ENCODE peak calls at places on chromosomes 13 and 19, in nine cellular contexts. O is colonic mucosa; V is astrocyte; R is cardiac fibroblast; G is Peyer's patch; T is fibroblast of lung; D is A673; H is CD8-positive, alpha-beta memory T cell; A is NT2/D1. X is an unnamed sample.

GRCh38 chr13:37163626-37164365 is 58.3 kb upstream of the CSNK1A1L start:
- DNase-seq in O (no peak), V (no peak), R (no peak), G (no peak), T (peak), D (no peak), H (no peak), A (no peak), X (no peak)

GRCh38 chr13:33323766-33324525 is 38.4 kb upstream of the STARD13 start:
- DNase-seq in O (no peak), V (peak), R (peak), G (no peak), T (peak), D (no peak), H (no peak), A (no peak), X (no peak)

GRCh38 chr13:89066868-89067466 is 1395.8 kb downstream of the SLITRK5 start:
- DNase-seq in O (peak), V (peak), R (peak), G (no peak), T (peak), D (peak), H (peak), A (peak), X (peak)

GRCh38 chr19:11507370-11508078 is 1.9 kb upstream of the ZNF653 start:
- DNase-seq in O (no peak), V (no peak), R (no peak), G (no peak), T (no peak), D (no peak), H (no peak), A (no peak), X (no peak)

GRCh38 chr19:55460670-55461258 is 678 bp downstream of the ISOC2 start:
- DNase-seq in O (peak), V (peak), R (peak), G (peak), T (peak), D (peak), H (no peak), A (peak), X (no peak)

GRCh38 chr19:15443838-15444237 is 5.9 kb downstream of the WIZ start:
- DNase-seq in O (no peak), V (no peak), R (no peak), G (no peak), T (no peak), D (no peak), H (no peak), A (no peak), X (no peak)

GRCh38 chr19:33304760-33305647 is 2.7 kb upstream of the CEBPA start:
- DNase-seq in O (peak), V (no peak), R (no peak), G (no peak), T (no peak), D (no peak), H (no peak), A (no peak), X (no peak)

GRCh38 chr13:112133489-112134149 is 66.7 kb downstream of the SOX1 start:
- DNase-seq in O (no peak), V (no peak), R (no peak), G (no peak), T (no peak), D (no peak), H (no peak), A (no peak), X (no peak)

GRCh38 chr19:44869728-44870470 is 21.2 kb upstream of the TOMM40 start:
- DNase-seq in O (no peak), V (peak), R (peak), G (peak), T (peak), D (no peak), H (no peak), A (no peak), X (peak)

GRCh38 chr13:44283598-44283997 is 90.0 kb upstream of the SERP2 start:
- DNase-seq in O (no peak), V (no peak), R (no peak), G (no peak), T (no peak), D (no peak), H (no peak), A (peak), X (no peak)

DNA sequence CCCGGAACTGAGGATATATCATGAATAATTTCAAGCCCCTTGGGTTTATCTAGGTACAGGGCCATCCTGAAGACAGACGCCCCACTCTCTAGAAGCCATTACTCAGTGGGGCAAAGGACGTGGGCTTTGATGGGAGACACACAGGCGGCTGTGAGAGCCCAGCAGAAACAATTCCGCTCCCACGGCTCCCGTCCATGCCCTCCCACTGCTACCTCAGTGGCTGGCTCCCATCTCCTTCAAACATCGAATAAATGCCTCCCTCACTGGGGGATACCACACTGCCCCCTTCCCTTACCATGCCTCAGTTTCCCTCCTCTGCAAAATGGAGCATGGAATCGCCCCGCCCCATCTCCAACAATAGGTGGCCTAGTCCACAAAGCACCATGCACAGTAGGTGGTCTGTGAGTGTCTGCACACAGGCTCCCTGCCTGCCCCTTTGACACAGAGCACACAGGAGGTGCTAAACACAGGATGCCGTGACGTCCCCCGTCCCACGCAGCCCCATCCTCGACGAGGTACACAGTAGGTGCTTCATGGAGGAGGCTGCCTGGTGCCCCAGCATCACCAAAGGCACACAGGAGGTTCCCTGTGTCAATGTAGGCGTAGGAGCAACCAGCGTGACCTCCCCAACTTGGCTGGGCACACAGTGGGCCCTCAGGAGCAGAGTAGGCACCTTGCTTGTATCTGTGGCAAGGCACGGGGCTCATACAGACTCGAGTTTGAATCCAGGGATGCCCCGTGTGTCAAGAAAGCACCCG is 46.0 kb downstream of the PTPRS start:
- DNase-seq in O (no peak), V (no peak), R (no peak), G (no peak), T (no peak), D (no peak), H (no peak), A (no peak), X (no peak)
- H3K4me3 ChIP-seq in O (no peak), V (peak), R (no peak), G (no peak), T (peak), D (peak), H (no peak), A (peak), X (peak)

GRCh38 chr19:35987571-35987896 is 7.5 kb upstream of the SDHAF1 start:
- DNase-seq in O (no peak), V (no peak), R (no peak), G (no peak), T (no peak), D (no peak), H (no peak), A (no peak), X (no peak)
- H3K4me3 ChIP-seq in O (no peak), V (no peak), R (no peak), G (peak), T (no peak), D (peak), H (no peak), A (no peak), X (peak)

DNA sequence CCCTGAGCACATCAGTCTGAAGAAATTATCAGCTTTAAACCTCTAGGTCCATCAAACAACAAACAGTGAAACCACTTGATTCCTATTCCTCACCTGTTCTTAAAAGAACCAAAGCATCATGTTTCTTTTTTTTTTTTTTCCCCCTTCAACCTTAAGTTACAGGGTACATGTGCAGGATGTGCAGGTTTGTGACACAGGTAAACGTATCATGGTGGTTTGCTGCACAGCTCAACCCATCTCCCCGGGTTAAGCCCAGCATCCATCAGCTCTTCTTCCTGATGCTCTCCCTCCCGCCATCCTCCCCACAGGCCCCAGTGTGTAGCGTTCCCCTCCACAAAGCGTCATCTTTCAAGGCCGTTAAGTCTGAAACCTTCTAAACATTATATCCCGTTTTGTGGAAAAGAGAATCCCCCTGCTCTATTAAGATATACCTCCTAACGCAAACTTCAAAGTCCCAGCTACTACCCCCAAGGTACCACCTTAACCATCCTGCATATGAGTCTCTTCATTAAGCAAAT is 10.9 kb downstream of the USP12 start:
- DNase-seq in O (no peak), V (no peak), R (no peak), G (no peak), T (no peak), D (no peak), H (peak), A (no peak), X (no peak)
- H3K4me3 ChIP-seq in O (no peak), V (no peak), R (no peak), G (no peak), T (no peak), D (no peak), H (no peak), A (no peak), X (no peak)

DNA sequence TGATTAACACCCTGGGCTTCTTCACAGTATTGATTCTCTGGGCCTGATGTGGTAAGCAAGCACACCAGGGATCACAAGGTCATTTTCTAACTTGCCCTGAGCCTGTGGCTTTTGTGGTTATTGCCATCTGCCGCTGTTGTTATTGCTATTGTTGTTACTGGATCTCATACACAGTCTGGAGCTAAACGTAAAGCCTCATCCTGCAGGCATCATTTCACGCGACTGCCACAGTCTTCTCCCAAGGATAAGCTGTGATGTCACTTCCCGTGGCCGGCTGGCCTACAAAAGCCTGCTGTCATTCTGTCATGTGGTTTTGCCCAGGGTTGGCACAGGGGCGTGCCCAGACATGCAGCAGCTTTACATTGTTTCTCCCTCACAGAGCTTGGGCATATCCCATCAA is 154.0 kb upstream of the GPR12 start:
- DNase-seq in O (no peak), V (peak), R (no peak), G (no peak), T (peak), D (peak), H (no peak), A (no peak), X (no peak)
- H3K4me3 ChIP-seq in O (no peak), V (no peak), R (no peak), G (no peak), T (no peak), D (no peak), H (no peak), A (no peak), X (no peak)

GRCh38 chr19:41563847-41564514 is 12.0 kb upstream of the CEACAM21 start:
- DNase-seq in O (no peak), V (no peak), R (no peak), G (no peak), T (no peak), D (no peak), H (peak), A (no peak), X (no peak)
- H3K4me3 ChIP-seq in O (no peak), V (no peak), R (no peak), G (no peak), T (no peak), D (peak), H (peak), A (no peak), X (no peak)

DNA sequence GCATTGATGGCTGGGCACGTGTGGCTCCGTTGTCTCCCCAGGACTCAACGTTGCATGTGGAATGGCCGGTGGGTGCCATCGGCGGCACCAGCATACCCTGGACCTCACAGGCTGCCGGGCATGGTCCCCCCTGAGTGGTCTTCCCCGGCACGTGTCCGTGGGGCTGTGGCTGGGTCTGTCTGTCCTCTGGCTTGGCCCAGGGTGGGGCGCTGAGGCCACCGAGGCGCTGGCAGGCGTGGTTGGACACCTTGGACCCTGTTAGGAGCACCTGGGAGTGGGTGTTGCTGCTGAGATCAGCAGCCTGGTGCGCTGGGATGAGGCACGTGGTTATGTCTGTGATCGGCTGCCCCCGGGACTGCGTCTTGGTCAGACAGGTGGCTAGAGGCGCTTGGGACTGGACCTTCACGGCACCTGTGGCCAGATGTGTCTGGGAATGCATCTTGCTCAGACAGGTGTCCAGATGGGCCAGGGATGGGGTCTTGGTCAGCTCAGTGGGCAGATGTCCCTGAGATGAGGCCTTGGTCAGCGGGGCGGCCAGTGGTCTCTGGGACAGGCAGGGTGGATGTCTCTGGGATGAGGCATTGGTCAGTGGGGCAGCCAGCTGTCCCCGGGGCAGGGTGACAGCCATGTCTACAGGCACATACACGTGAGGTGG is 9.2 kb downstream of the IQCN start:
- DNase-seq in O (no peak), V (no peak), R (no peak), G (no peak), T (no peak), D (no peak), H (no peak), A (no peak), X (no peak)
- H3K4me3 ChIP-seq in O (no peak), V (no peak), R (no peak), G (no peak), T (no peak), D (no peak), H (no peak), A (no peak), X (no peak)

DNA sequence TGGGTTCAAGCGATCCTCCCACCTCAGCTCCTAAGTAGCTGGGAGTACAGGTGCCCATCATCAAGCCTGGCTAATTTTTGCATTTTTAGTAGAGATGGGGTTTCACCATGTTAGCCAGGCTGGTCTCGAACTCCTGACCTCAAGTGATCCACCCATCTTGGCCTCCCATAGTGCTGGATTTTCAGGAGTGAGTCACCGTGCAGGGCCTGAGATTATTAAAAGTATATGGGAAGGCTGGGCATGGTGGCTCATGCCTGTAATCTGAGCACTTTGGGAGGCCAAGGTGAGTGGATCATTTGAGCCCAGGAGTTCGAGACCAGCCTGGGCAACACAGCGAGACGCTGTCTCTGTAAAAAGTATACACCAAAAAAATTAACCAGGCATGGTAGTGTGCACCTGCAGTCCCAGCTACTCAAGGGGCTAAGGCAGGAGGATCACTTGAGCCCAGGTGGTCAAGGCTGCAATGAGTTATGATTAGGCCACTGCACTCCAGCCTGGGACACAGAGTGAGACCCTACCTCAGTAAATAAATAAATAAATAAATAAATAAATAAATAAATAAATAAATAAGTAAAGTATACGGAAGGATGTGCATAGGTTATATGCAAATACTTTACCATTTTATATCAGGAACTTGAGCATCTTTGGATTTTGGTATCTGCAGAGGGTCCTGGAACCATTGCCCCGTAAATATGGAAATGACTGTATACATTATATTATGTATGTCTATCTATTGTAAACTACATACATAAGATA is 854 bp downstream of the IL12RB1 start:
- DNase-seq in O (no peak), V (no peak), R (no peak), G (no peak), T (no peak), D (no peak), H (no peak), A (no peak), X (no peak)
- H3K4me3 ChIP-seq in O (no peak), V (no peak), R (no peak), G (peak), T (no peak), D (no peak), H (peak), A (no peak), X (no peak)

GRCh38 chr19:19600793-19601346 is 17.6 kb downstream of the PBX4 start:
- DNase-seq in O (no peak), V (no peak), R (no peak), G (no peak), T (no peak), D (no peak), H (no peak), A (no peak), X (no peak)

GRCh38 chr19:19602136-19602712 is 16.3 kb downstream of the PBX4 start:
- DNase-seq in O (peak), V (no peak), R (no peak), G (no peak), T (no peak), D (no peak), H (peak), A (no peak), X (no peak)

GRCh38 chr19:19602713-19603320 is 15.7 kb downstream of the PBX4 start:
- DNase-seq in O (no peak), V (no peak), R (no peak), G (no peak), T (no peak), D (no peak), H (no peak), A (no peak), X (no peak)

GRCh38 chr19:19597809-19598306 is 20.6 kb downstream of the PBX4 start:
- DNase-seq in O (no peak), V (no peak), R (peak), G (peak), T (no peak), D (no peak), H (peak), A (no peak), X (no peak)

DNA sequence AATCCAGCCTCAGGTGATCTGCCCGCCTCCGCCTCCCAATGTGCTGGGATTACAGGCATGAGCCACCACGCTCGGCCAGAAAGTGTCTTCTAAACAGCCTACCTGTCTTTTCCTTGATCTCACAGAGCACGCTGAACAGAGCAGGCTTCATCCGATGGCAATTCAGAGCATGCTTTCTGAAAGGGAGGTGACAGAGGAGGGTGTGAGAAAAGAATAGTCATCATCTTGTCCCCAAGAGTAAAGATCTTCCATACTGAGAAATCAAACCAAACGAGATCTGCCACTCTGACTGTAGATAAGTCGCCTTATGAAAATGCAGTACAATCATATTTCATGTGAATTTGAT is 19.3 kb downstream of the PBX4 start:
- DNase-seq in O (no peak), V (no peak), R (no peak), G (no peak), T (no peak), D (no peak), H (no peak), A (no peak), X (no peak)
- H3K4me3 ChIP-seq in O (no peak), V (no peak), R (no peak), G (no peak), T (no peak), D (no peak), H (no peak), A (no peak), X (no peak)